ENCODE peak calls at places on chromosome 17, in eight cellular contexts. I is substantia nigra, P is cardiac fibroblast, U is hypothalamus, M is ecto neural progenitor cell, A is memory B cell, Q is fibroblast of mammary gland, X is germinal center. Y is an unnamed sample.

GRCh38 chr17:48718162-48718780 is 4.0 kb downstream of the PRAC1 start:
- DNase-seq in I (no peak), P (no peak), U (no peak), M (no peak), A (no peak), Q (no peak), X (no peak), Y (no peak)

GRCh38 chr17:31394544-31394943 is 3.1 kb downstream of the RAB11FIP4 start:
- DNase-seq in I (peak), P (peak), U (no peak), M (peak), A (no peak), Q (peak), X (peak), Y (no peak)

GRCh38 chr17:67995568-67996191 is 589 bp downstream of the C17orf58 start:
- DNase-seq in I (peak), P (no peak), U (no peak), M (peak), A (no peak), Q (peak), X (no peak), Y (no peak)

GRCh38 chr17:72790194-72790593 is 302.3 kb downstream of the SLC39A11 start:
- DNase-seq in I (no peak), P (no peak), U (no peak), M (no peak), A (no peak), Q (no peak), X (no peak), Y (no peak)

GRCh38 chr17:2158011-2158410 is 103.1 kb downstream of the HIC1 start:
- DNase-seq in I (no peak), P (peak), U (no peak), M (no peak), A (no peak), Q (peak), X (no peak), Y (no peak)

GRCh38 chr17:18246880-18247612 is 11.5 kb downstream of the FLII start:
- DNase-seq in I (no peak), P (peak), U (no peak), M (peak), A (no peak), Q (peak), X (peak), Y (no peak)

GRCh38 chr17:18904482-18904881 is 46.6 kb downstream of the PRPSAP2 start:
- DNase-seq in I (no peak), P (no peak), U (no peak), M (no peak), A (no peak), Q (no peak), X (no peak), Y (no peak)

GRCh38 chr17:53780320-53780719 is 42.4 kb upstream of the KIF2B start:
- DNase-seq in I (no peak), P (no peak), U (no peak), M (no peak), A (no peak), Q (no peak), X (no peak), Y (no peak)

GRCh38 chr17:65231662-65232335 is 94.6 kb downstream of the RGS9 start:
- DNase-seq in I (peak), P (peak), U (no peak), M (peak), A (no peak), Q (peak), X (peak), Y (peak)

GRCh38 chr17:55157165-55157564 is 107.6 kb upstream of the HLF start:
- DNase-seq in I (no peak), P (peak), U (no peak), M (no peak), A (no peak), Q (peak), X (no peak), Y (no peak)

GRCh38 chr17:78022425-78022824 is 63.9 kb downstream of the TNRC6C start:
- DNase-seq in I (no peak), P (no peak), U (no peak), M (no peak), A (no peak), Q (peak), X (no peak), Y (no peak)

GRCh38 chr17:55386931-55387330 is 34.7 kb downstream of the MMD start:
- DNase-seq in I (no peak), P (no peak), U (no peak), M (no peak), A (no peak), Q (no peak), X (no peak), Y (no peak)

GRCh38 chr17:7882629-7883028 is 6.0 kb upstream of the CHD3 start:
- DNase-seq in I (no peak), P (no peak), U (no peak), M (peak), A (no peak), Q (no peak), X (no peak), Y (no peak)

GRCh38 chr17:16281351-16281750 is 64.3 kb downstream of the PIGL start:
- DNase-seq in I (no peak), P (peak), U (no peak), M (no peak), A (no peak), Q (peak), X (no peak), Y (no peak)

GRCh38 chr17:3710951-3711383 is 12.7 kb upstream of the HASPIN start:
- DNase-seq in I (no peak), P (peak), U (no peak), M (no peak), A (peak), Q (peak), X (peak), Y (no peak)

GRCh38 chr17:44005865-44006580 is 1.6 kb downstream of the NAGS start:
- DNase-seq in I (no peak), P (no peak), U (no peak), M (peak), A (peak), Q (no peak), X (peak), Y (no peak)

GRCh38 chr17:83053021-83053778 is 26.2 kb upstream of the METRNL start:
- DNase-seq in I (no peak), P (no peak), U (no peak), M (peak), A (no peak), Q (peak), X (no peak), Y (no peak)

GRCh38 chr17:57875109-57876022 is 25.5 kb upstream of the MRPS23 start:
- DNase-seq in I (peak), P (peak), U (peak), M (peak), A (no peak), Q (peak), X (no peak), Y (peak)

GRCh38 chr17:57986841-57987581 is 1.0 kb downstream of the VEZF1 start:
- DNase-seq in I (peak), P (peak), U (peak), M (peak), A (no peak), Q (peak), X (no peak), Y (peak)

GRCh38 chr17:63407741-63408330 is 38.3 kb downstream of the CYB561 start:
- DNase-seq in I (no peak), P (no peak), U (no peak), M (no peak), A (no peak), Q (no peak), X (no peak), Y (no peak)

Y was measured in gastrocnemius medialis.